ENCODE peak calls at places on chromosome 3, in four cellular contexts. One of them, this sample, is unnamed.
A peak's percentile ranks its signal among the peaks of the same experiment; 100 is the strongest.

GRCh38 chr3:49213541-49213943 is 42.1 kb downstream of the KLHDC8B start:
- DNase-seq in Ammon's horn: no peak
- DNase-seq in iris pigment epithelial cell: no peak
- DNase-seq in cardiac fibroblast: no peak
- DNase-seq in this sample: no peak

GRCh38 chr3:150084128-150084527 is 113.4 kb upstream of the PFN2 start:
- DNase-seq in Ammon's horn: no peak
- DNase-seq in iris pigment epithelial cell: no peak
- DNase-seq in cardiac fibroblast: no peak
- DNase-seq in this sample: no peak

GRCh38 chr3:183533410-183534132 is 21.9 kb downstream of the KLHL6 start:
- DNase-seq in Ammon's horn: no peak
- DNase-seq in iris pigment epithelial cell: peak; percentile 11
- DNase-seq in cardiac fibroblast: peak; percentile 18
- DNase-seq in this sample: peak; percentile 6

GRCh38 chr3:13537926-13538325 is 11.0 kb upstream of the FBLN2 start:
- DNase-seq in Ammon's horn: no peak
- DNase-seq in iris pigment epithelial cell: peak; percentile 89
- DNase-seq in cardiac fibroblast: peak; percentile 90
- DNase-seq in this sample: peak; percentile 85

GRCh38 chr3:48433472-48434118 is 3.7 kb upstream of the PLXNB1 start:
- DNase-seq in Ammon's horn: no peak
- DNase-seq in iris pigment epithelial cell: peak; percentile 39
- DNase-seq in cardiac fibroblast: no peak
- DNase-seq in this sample: no peak

GRCh38 chr3:77526573-77526972 is 486.7 kb downstream of the ROBO2 start:
- DNase-seq in Ammon's horn: no peak
- DNase-seq in iris pigment epithelial cell: no peak
- DNase-seq in cardiac fibroblast: no peak
- DNase-seq in this sample: no peak

GRCh38 chr3:194142156-194142910 is 6.4 kb downstream of the HES1 start:
- DNase-seq in Ammon's horn: no peak
- DNase-seq in iris pigment epithelial cell: peak; percentile 76
- DNase-seq in cardiac fibroblast: no peak
- DNase-seq in this sample: peak; percentile 82

GRCh38 chr3:150870406-150870805 is 34.8 kb downstream of the MINDY4B start:
- DNase-seq in Ammon's horn: no peak
- DNase-seq in iris pigment epithelial cell: peak; percentile 71
- DNase-seq in cardiac fibroblast: peak; percentile 61
- DNase-seq in this sample: peak; percentile 48

GRCh38 chr3:110526732-110527727 is 544.6 kb upstream of the NECTIN3 start:
- DNase-seq in Ammon's horn: no peak
- DNase-seq in iris pigment epithelial cell: peak; percentile 98
- DNase-seq in cardiac fibroblast: peak; percentile 98
- DNase-seq in this sample: peak; percentile 90

GRCh38 chr3:122938756-122939425 is 88.7 kb downstream of the SEMA5B start:
- DNase-seq in Ammon's horn: no peak
- DNase-seq in iris pigment epithelial cell: no peak
- DNase-seq in cardiac fibroblast: no peak
- DNase-seq in this sample: no peak

GRCh38 chr3:51686512-51687215 is 15.6 kb downstream of the TEX264 start:
- DNase-seq in Ammon's horn: no peak
- DNase-seq in iris pigment epithelial cell: peak; percentile 34
- DNase-seq in cardiac fibroblast: peak; percentile 76
- DNase-seq in this sample: peak; percentile 7

GRCh38 chr3:179244874-179245273 is 6.0 kb downstream of the KCNMB3 start:
- DNase-seq in Ammon's horn: no peak
- DNase-seq in iris pigment epithelial cell: peak; percentile 39
- DNase-seq in cardiac fibroblast: no peak
- DNase-seq in this sample: no peak

GRCh38 chr3:126342991-126343661 is 14.1 kb downstream of the KLF15 start:
- DNase-seq in Ammon's horn: no peak
- DNase-seq in iris pigment epithelial cell: no peak
- DNase-seq in cardiac fibroblast: no peak
- DNase-seq in this sample: no peak

GRCh38 chr3:30596161-30596560 is 10.2 kb upstream of the TGFBR2 start:
- DNase-seq in Ammon's horn: no peak
- DNase-seq in iris pigment epithelial cell: no peak
- DNase-seq in cardiac fibroblast: no peak
- DNase-seq in this sample: no peak

GRCh38 chr3:13352621-13353131 is 67.4 kb downstream of the NUP210 start:
- DNase-seq in Ammon's horn: no peak
- DNase-seq in iris pigment epithelial cell: peak; percentile 46
- DNase-seq in cardiac fibroblast: no peak
- DNase-seq in this sample: peak; percentile 21

GRCh38 chr3:64445318-64446300 is 220.3 kb upstream of the PRICKLE2 start:
- DNase-seq in Ammon's horn: no peak
- DNase-seq in iris pigment epithelial cell: no peak
- DNase-seq in cardiac fibroblast: no peak
- DNase-seq in this sample: peak; percentile 64

GRCh38 chr3:156172536-156172935 is 52.2 kb downstream of the KCNAB1 start:
- DNase-seq in Ammon's horn: no peak
- DNase-seq in iris pigment epithelial cell: no peak
- DNase-seq in cardiac fibroblast: no peak
- DNase-seq in this sample: no peak

GRCh38 chr3:77370413-77370812 is 330.5 kb downstream of the ROBO2 start:
- DNase-seq in Ammon's horn: no peak
- DNase-seq in iris pigment epithelial cell: peak; percentile 79
- DNase-seq in cardiac fibroblast: no peak
- DNase-seq in this sample: peak; percentile 37

GRCh38 chr3:163019260-163019659 is 1522.7 kb downstream of the OTOL1 start:
- DNase-seq in Ammon's horn: no peak
- DNase-seq in iris pigment epithelial cell: no peak
- DNase-seq in cardiac fibroblast: no peak
- DNase-seq in this sample: no peak

This sample was measured in mesenchymal stem cell.